ENCODE peak calls at places on chromosomes 3 and 15, in ten cellular contexts. T is Right ventricle myocardium superior; G is pons; E is naive thymus-derived CD8-positive, alpha-beta T cell; B is NB4; Q is OCI-M1; O is uterus; U is NCI-H1105 treated with DMSO at 0.1 percent for 48 hours; V is dorsolateral prefrontal cortex; A is KG1. S is an unnamed sample.

GRCh38 chr15:74626752-74627692 is 11.4 kb downstream of the CLK3 start:
- DNase-seq in U (no peak), V (no peak), A (peak), T (no peak), B (no peak), E (no peak), G (peak), Q (no peak), O (no peak), S (peak)

GRCh38 chr3:43394071-43394501 is 107.7 kb downstream of the SNRK start:
- DNase-seq in G (no peak), E (no peak), A (peak), V (no peak), Q (peak), U (no peak), O (peak), B (no peak), T (peak), S (no peak)

GRCh38 chr3:172003146-172003545 is 36.2 kb upstream of the FNDC3B start:
- DNase-seq in O (no peak), E (no peak), V (no peak), T (no peak), B (no peak), A (no peak), Q (no peak), G (no peak), U (no peak), S (no peak)

GRCh38 chr3:61110576-61110975 is 140.7 kb downstream of the FHIT start:
- DNase-seq in E (no peak), T (no peak), Q (peak), U (no peak), A (no peak), O (no peak), G (no peak), B (no peak), V (no peak), S (no peak)

GRCh38 chr15:98854496-98854895 is 153.1 kb downstream of the PGPEP1L start:
- DNase-seq in O (no peak), E (no peak), A (no peak), Q (no peak), G (no peak), B (no peak), U (no peak), V (no peak), T (no peak), S (no peak)

GRCh38 chr3:25916286-25916685 is 126.4 kb downstream of the OXSM start:
- DNase-seq in O (no peak), E (no peak), T (no peak), V (no peak), B (no peak), U (peak), Q (no peak), G (no peak), A (no peak), S (no peak)

GRCh38 chr3:164451083-164451910 is 627.0 kb downstream of the SI start:
- DNase-seq in T (peak), U (no peak), O (peak), E (no peak), Q (no peak), G (no peak), A (no peak), V (no peak), B (no peak), S (no peak)

GRCh38 chr3:128950223-128950938 is 43.5 kb downstream of the CFAP92 start:
- DNase-seq in E (peak), A (no peak), G (peak), V (no peak), U (peak), T (no peak), O (no peak), Q (peak), B (peak), S (peak)

GRCh38 chr3:9183011-9183410 is 66.4 kb downstream of the SRGAP3 start:
- DNase-seq in E (no peak), V (peak), B (no peak), G (peak), T (no peak), A (no peak), Q (no peak), U (no peak), O (no peak), S (peak)

GRCh38 chr3:8555705-8556314 is 54.2 kb downstream of the LMCD1 start:
- DNase-seq in G (no peak), V (no peak), O (no peak), T (no peak), A (no peak), Q (no peak), E (no peak), U (no peak), B (no peak), S (no peak)

GRCh38 chr3:151925876-151926275 is 52.4 kb downstream of the SUCNR1 start:
- DNase-seq in V (no peak), U (no peak), B (no peak), E (no peak), O (no peak), Q (no peak), A (no peak), T (no peak), G (no peak), S (no peak)

GRCh38 chr15:83275412-83275811 is 9.1 kb downstream of the BNC1 start:
- DNase-seq in A (no peak), B (no peak), G (no peak), O (no peak), Q (no peak), E (no peak), V (no peak), T (no peak), U (no peak), S (no peak)

GRCh38 chr3:71026634-71027578 is 556.6 kb downstream of the FOXP1 start:
- DNase-seq in T (no peak), U (no peak), Q (peak), V (no peak), A (no peak), G (no peak), O (no peak), B (peak), E (no peak), S (no peak)